ENCODE peak calls at places on chromosomes 7 and 10, in four cellular contexts. Y, P, S and T are unnamed samples.

GRCh38 chr7:92633211-92633906 is 43.2 kb upstream of the FAM133B start:
- DNase-seq in Y (no peak), P (peak; percentile 55), S (peak; percentile 89), T (peak; percentile 76)

GRCh38 chr7:130903358-130903974 is 169.5 kb upstream of the KLF14 start:
- DNase-seq in Y (no peak), P (peak; percentile 52), S (peak; percentile 88), T (peak; percentile 87)

GRCh38 chr7:40643664-40644063 is 508.9 kb downstream of the SUGCT start:
- DNase-seq in Y (no peak), P (no peak), S (no peak), T (no peak)

GRCh38 chr7:78169992-78170391 is 371.4 kb downstream of the PHTF2 start:
- DNase-seq in Y (no peak), P (no peak), S (no peak), T (no peak)

GRCh38 chr10:132489704-132490534 is 47.7 kb upstream of the INPP5A start:
- DNase-seq in Y (no peak), P (no peak), S (no peak), T (no peak)

GRCh38 chr7:72805526-72806494 is 22.2 kb downstream of the TYW1B start:
- DNase-seq in Y (no peak), P (no peak), S (peak; percentile 47), T (no peak)

GRCh38 chr7:150439926-150440325 is 10.5 kb upstream of the GIMAP8 start:
- DNase-seq in Y (no peak), P (no peak), S (no peak), T (peak; percentile 23)

GRCh38 chr7:16739863-16740622 is 13.5 kb upstream of the TSPAN13 start:
- DNase-seq in Y (no peak), P (peak; percentile 83), S (peak; percentile 97), T (peak; percentile 97)

GRCh38 chr7:18894155-18894554 is 223.3 kb downstream of the TWIST1 start:
- DNase-seq in Y (no peak), P (no peak), S (no peak), T (no peak)

GRCh38 chr7:27196287-27196739 is 3.6 kb downstream of the HOXA13 start:
- DNase-seq in Y (peak; percentile 80), P (peak; percentile 89), S (peak; percentile 78), T (no peak)

GRCh38 chr10:2619472-2619871 is 447.9 kb upstream of the PFKP start:
- DNase-seq in Y (no peak), P (peak; percentile 28), S (no peak), T (no peak)

GRCh38 chr10:123399276-123399839 is 245.2 kb downstream of the BUB3 start:
- DNase-seq in Y (no peak), P (no peak), S (no peak), T (no peak)

GRCh38 chr10:47054936-47055335 is 143.7 kb downstream of the PTPN20 start:
- DNase-seq in Y (no peak), P (no peak), S (no peak), T (no peak)

GRCh38 chr7:4257390-4258111 is 424.5 kb upstream of the FOXK1 start:
- DNase-seq in Y (no peak), P (no peak), S (no peak), T (no peak)

GRCh38 chr7:33885290-33886005 is 19.9 kb upstream of the BMPER start:
- DNase-seq in Y (no peak), P (no peak), S (no peak), T (no peak)

GRCh38 chr10:116139886-116140285 is 133.1 kb downstream of the GFRA1 start:
- DNase-seq in Y (no peak), P (no peak), S (no peak), T (no peak)

GRCh38 chr7:145557805-145558204 is 558.8 kb upstream of the CNTNAP2 start:
- DNase-seq in Y (no peak), P (no peak), S (no peak), T (no peak)

GRCh38 chr7:82599910-82600309 is 156.3 kb upstream of the CACNA2D1 start:
- DNase-seq in Y (no peak), P (no peak), S (no peak), T (no peak)

GRCh38 chr7:143492043-143492471 is 14.4 kb downstream of the TAS2R41 start:
- DNase-seq in Y (no peak), P (peak; percentile 47), S (peak; percentile 82), T (peak; percentile 45)

GRCh38 chr10:131994435-131994834 is 12.7 kb upstream of the BNIP3 start:
- DNase-seq in Y (no peak), P (no peak), S (no peak), T (no peak)

GRCh38 chr7:1767524-1767923 is 97.4 kb downstream of the ELFN1 start:
- DNase-seq in Y (no peak), P (no peak), S (no peak), T (no peak)

GRCh38 chr10:3636356-3637181 is 148.4 kb downstream of the KLF6 start:
- DNase-seq in Y (no peak), P (no peak), S (peak; percentile 64), T (no peak)

GRCh38 chr7:111029574-111030357 is 61.2 kb upstream of the LRRN3 start:
- DNase-seq in Y (no peak), P (peak; percentile 33), S (peak; percentile 21), T (no peak)

GRCh38 chr10:1419796-1420429 is 317.4 kb downstream of the ADARB2 start:
- DNase-seq in Y (no peak), P (no peak), S (no peak), T (no peak)

GRCh38 chr10:7363700-7364099 is 47.1 kb downstream of the SFMBT2 start:
- DNase-seq in Y (no peak), P (no peak), S (no peak), T (no peak)

GRCh38 chr7:149126662-149127321 is 668 bp upstream of the ZNF425 start:
- DNase-seq in Y (peak; percentile 45), P (peak; percentile 65), S (peak; percentile 22), T (no peak)

GRCh38 chr10:110893559-110894179 is 21.9 kb downstream of the PDCD4 start:
- DNase-seq in Y (no peak), P (peak; percentile 54), S (peak; percentile 57), T (no peak)

GRCh38 chr7:87206361-87206760 is 13.2 kb downstream of the TMEM243 start:
- DNase-seq in Y (no peak), P (no peak), S (peak; percentile 42), T (no peak)

GRCh38 chr7:87209295-87209924 is 10.1 kb downstream of the TMEM243 start:
- DNase-seq in Y (no peak), P (no peak), S (no peak), T (no peak)

GRCh38 chr7:87202705-87203104 is 16.8 kb downstream of the TMEM243 start:
- DNase-seq in Y (no peak), P (no peak), S (no peak), T (no peak)

GRCh38 chr7:87202208-87202607 is 17.3 kb downstream of the TMEM243 start:
- DNase-seq in Y (no peak), P (no peak), S (no peak), T (no peak)

GRCh38 chr7:87204933-87205332 is 14.6 kb downstream of the TMEM243 start:
- DNase-seq in Y (no peak), P (no peak), S (no peak), T (no peak)
- H3K4me3 ChIP-seq in Y (no peak overlapping the region), P (no peak overlapping the region), S (no peak overlapping the region), T (no peak overlapping the region)

GRCh38 chr7:44348300-44348699 is 22.9 kb upstream of the CAMK2B start:
- DNase-seq in Y (no peak), P (no peak), S (peak; percentile 34), T (no peak)
- TF ChIP-seq CTCF in Y (peak; percentile 36), P (no peak), S (peak; percentile 9), T (peak; percentile 69)

DNA sequence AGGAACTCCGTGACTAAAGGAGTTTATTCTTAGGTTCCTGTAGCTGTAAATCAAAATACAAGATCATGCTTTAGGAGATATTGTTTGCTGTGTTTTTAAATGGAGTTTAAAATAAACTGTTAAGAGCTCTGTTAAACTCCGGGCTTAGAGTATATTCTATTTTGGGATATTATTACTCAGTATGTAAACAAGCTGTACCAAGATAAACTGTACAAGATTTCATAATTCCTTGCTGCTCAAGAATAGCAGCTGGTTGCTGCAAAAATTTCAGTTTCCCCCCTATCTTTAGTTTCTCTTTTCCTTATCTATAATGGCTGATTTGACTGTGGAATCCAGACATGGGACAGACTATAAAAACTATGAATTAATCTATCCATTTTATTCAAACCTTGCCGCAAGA is 215.7 kb downstream of the HTR7 start:
- DNase-seq in Y (no peak), P (no peak), S (peak; percentile 4), T (peak; percentile 3)
- H3K4me3 ChIP-seq in Y (no peak overlapping the region), P (no peak overlapping the region), S (no peak overlapping the region), T (no peak overlapping the region)

DNA sequence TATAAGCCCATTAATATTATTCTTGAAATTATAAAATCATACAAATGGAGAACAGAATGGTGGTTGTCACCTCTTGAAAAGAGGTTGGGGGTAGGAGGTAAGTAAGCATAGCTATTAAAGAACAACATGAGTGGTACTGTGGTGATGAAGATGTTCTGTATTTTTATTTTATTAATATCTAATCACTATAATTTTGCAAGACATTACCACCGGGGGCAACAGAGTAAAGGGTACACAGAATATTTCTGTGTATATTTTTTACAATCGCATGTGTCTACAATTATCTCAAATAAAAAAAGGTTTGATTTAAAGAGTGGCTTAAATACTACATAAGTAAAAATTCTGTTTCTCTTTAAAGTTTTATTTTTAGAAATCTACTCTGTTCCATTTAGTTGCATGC is 557.8 kb downstream of the NXPH1 start:
- DNase-seq in Y (no peak), P (no peak), S (no peak), T (no peak)
- TF ChIP-seq CTCF in Y (no peak), P (no peak), S (no peak), T (no peak)